ENCODE peak calls at places on chromosomes 2 and 18, in eight cellular contexts. X is activated CD4-positive, alpha-beta T cell treated with anti-CD3 and anti-CD28 coated beads, Interleukin-2, amount 50 U/mL, for 24 hours; R is ACHN; T is lower lobe of right lung; S is choroid plexus epithelial cell; F is AG08396; O is Panc1; Q is hippocampal formation. N is an unnamed sample.

GRCh38 chr18:33578371-33579146 is 540 bp downstream of the ASXL3 start:
- DNase-seq in S (peak; percentile 10), X (no peak), Q (peak; percentile 63), T (peak; percentile 44), R (no peak), O (no peak), F (peak; percentile 16), N (peak; percentile 49)

GRCh38 chr2:224875870-224876269 is 159.7 kb upstream of the CCDC195 start:
- DNase-seq in F (no peak), R (no peak), X (no peak), S (no peak), T (no peak), Q (no peak), O (no peak), N (no peak)

GRCh38 chr2:9757430-9758287 is 85.6 kb upstream of the TAF1B start:
- DNase-seq in R (no peak), O (no peak), Q (peak; percentile 54), S (no peak), X (no peak), T (no peak), F (no peak), N (peak; percentile 66)

GRCh38 chr18:72895548-72895947 is 27.8 kb upstream of the NETO1 start:
- DNase-seq in F (no peak), T (no peak), S (peak; percentile 27), R (no peak), Q (no peak), X (no peak), O (no peak), N (no peak)

GRCh38 chr18:6055711-6056110 is 160.4 kb upstream of the TMEM200C start:
- DNase-seq in Q (no peak), X (no peak), O (peak; percentile 43), T (no peak), S (peak; percentile 44), F (peak; percentile 51), R (peak; percentile 9), N (no peak)

GRCh38 chr2:44906972-44907371 is 34.5 kb upstream of the SIX3 start:
- DNase-seq in Q (no peak), R (no peak), S (no peak), T (no peak), X (no peak), O (no peak), F (no peak), N (no peak)

GRCh38 chr2:201406077-201406662 is 45.1 kb downstream of the TRAK2 start:
- DNase-seq in F (peak; percentile 21), Q (no peak), R (peak; percentile 48), O (no peak), S (peak; percentile 89), T (no peak), X (no peak), N (no peak)

GRCh38 chr18:13797157-13797611 is 26.8 kb upstream of the MC5R start:
- DNase-seq in R (peak; percentile 15), Q (no peak), X (no peak), F (no peak), O (no peak), S (peak; percentile 36), T (no peak), N (no peak)

GRCh38 chr2:75627902-75628504 is 18.6 kb upstream of the MRPL19 start:
- DNase-seq in O (peak; percentile 61), S (peak; percentile 91), F (peak; percentile 71), Q (peak; percentile 35), X (no peak), T (peak; percentile 81), R (peak; percentile 81), N (peak; percentile 82)

GRCh38 chr2:73020657-73021370 is 50.7 kb downstream of the SFXN5 start:
- DNase-seq in X (no peak), S (peak; percentile 96), F (peak; percentile 80), Q (no peak), R (peak; percentile 65), O (peak; percentile 84), T (no peak), N (no peak)

GRCh38 chr2:223041527-223042109 is 10.4 kb upstream of the KCNE4 start:
- DNase-seq in S (peak; percentile 96), O (peak; percentile 30), Q (no peak), T (peak; percentile 51), R (peak; percentile 94), X (no peak), F (peak; percentile 91), N (peak; percentile 76)

GRCh38 chr18:79643049-79643765 is 36.4 kb upstream of the CTDP1 start:
- DNase-seq in X (no peak), S (no peak), F (peak; percentile 9), O (no peak), R (no peak), Q (no peak), T (peak; percentile 72), N (no peak)

GRCh38 chr18:40152859-40153258 is 1802.2 kb upstream of the PIK3C3 start:
- DNase-seq in F (no peak), T (no peak), X (no peak), O (no peak), Q (no peak), S (peak; percentile 26), R (no peak), N (no peak)

GRCh38 chr2:127619901-127620705 is 25.9 kb upstream of the GPR17 start:
- DNase-seq in X (no peak), T (peak; percentile 28), Q (no peak), R (no peak), F (no peak), S (no peak), O (no peak), N (no peak)

GRCh38 chr18:51897884-51898283 is 442.1 kb upstream of the DCC start:
- DNase-seq in R (no peak), X (no peak), S (no peak), T (no peak), O (no peak), Q (no peak), F (no peak), N (no peak)

GRCh38 chr2:183037281-183037659 is 987 bp downstream of the NCKAP1 start:
- DNase-seq in S (peak; percentile 61), O (no peak), X (no peak), F (peak; percentile 37), Q (no peak), T (no peak), R (peak; percentile 50), N (no peak)